ENCODE peak calls at places on chromosomes 1 and 21, in six cellular contexts. One of them, this sample, is unnamed.

GRCh38 chr1:22825790-22826189 is 115.2 kb downstream of the EPHB2 start:
- DNase-seq in OCI-M1: no peak
- DNase-seq in Jurkat, Clone E6-1: no peak
- DNase-seq in stimulated activated CD8-positive, alpha-beta memory T cell treated with anti-CD3 and anti-CD28 coated beads, Interleukin-7, amount 100 ng/mL, for 1 hour: no peak
- DNase-seq in naive thymus-derived CD8-positive, alpha-beta T cell: no peak
- DNase-seq in lung microvascular endothelial cell: peak
- DNase-seq in this sample: no peak

GRCh38 chr1:77540501-77541161 is 141.8 kb downstream of the ZZZ3 start:
- DNase-seq in OCI-M1: no peak
- DNase-seq in Jurkat, Clone E6-1: no peak
- DNase-seq in stimulated activated CD8-positive, alpha-beta memory T cell treated with anti-CD3 and anti-CD28 coated beads, Interleukin-7, amount 100 ng/mL, for 1 hour: no peak
- DNase-seq in naive thymus-derived CD8-positive, alpha-beta T cell: no peak
- DNase-seq in lung microvascular endothelial cell: no peak
- DNase-seq in this sample: no peak

GRCh38 chr1:71770121-71770520 is 512.2 kb downstream of the NEGR1 start:
- DNase-seq in OCI-M1: peak
- DNase-seq in Jurkat, Clone E6-1: peak
- DNase-seq in stimulated activated CD8-positive, alpha-beta memory T cell treated with anti-CD3 and anti-CD28 coated beads, Interleukin-7, amount 100 ng/mL, for 1 hour: no peak
- DNase-seq in naive thymus-derived CD8-positive, alpha-beta T cell: no peak
- DNase-seq in lung microvascular endothelial cell: no peak
- DNase-seq in this sample: no peak

GRCh38 chr1:108814343-108815125 is 42.4 kb downstream of the AKNAD1 start:
- DNase-seq in OCI-M1: peak
- DNase-seq in Jurkat, Clone E6-1: no peak
- DNase-seq in stimulated activated CD8-positive, alpha-beta memory T cell treated with anti-CD3 and anti-CD28 coated beads, Interleukin-7, amount 100 ng/mL, for 1 hour: no peak
- DNase-seq in naive thymus-derived CD8-positive, alpha-beta T cell: no peak
- DNase-seq in lung microvascular endothelial cell: peak
- DNase-seq in this sample: no peak

GRCh38 chr1:180415985-180416633 is 86.3 kb downstream of the ACBD6 start:
- DNase-seq in OCI-M1: peak
- DNase-seq in Jurkat, Clone E6-1: peak
- DNase-seq in stimulated activated CD8-positive, alpha-beta memory T cell treated with anti-CD3 and anti-CD28 coated beads, Interleukin-7, amount 100 ng/mL, for 1 hour: no peak
- DNase-seq in naive thymus-derived CD8-positive, alpha-beta T cell: no peak
- DNase-seq in lung microvascular endothelial cell: peak
- DNase-seq in this sample: peak

GRCh38 chr1:110548381-110548780 is 29.4 kb upstream of the KCNA10 start:
- DNase-seq in OCI-M1: peak
- DNase-seq in Jurkat, Clone E6-1: no peak
- DNase-seq in stimulated activated CD8-positive, alpha-beta memory T cell treated with anti-CD3 and anti-CD28 coated beads, Interleukin-7, amount 100 ng/mL, for 1 hour: no peak
- DNase-seq in naive thymus-derived CD8-positive, alpha-beta T cell: no peak
- DNase-seq in lung microvascular endothelial cell: peak
- DNase-seq in this sample: peak

GRCh38 chr1:8797230-8797629 is 20.2 kb downstream of the RERE start:
- DNase-seq in OCI-M1: no peak
- DNase-seq in Jurkat, Clone E6-1: no peak
- DNase-seq in stimulated activated CD8-positive, alpha-beta memory T cell treated with anti-CD3 and anti-CD28 coated beads, Interleukin-7, amount 100 ng/mL, for 1 hour: no peak
- DNase-seq in naive thymus-derived CD8-positive, alpha-beta T cell: no peak
- DNase-seq in lung microvascular endothelial cell: peak
- DNase-seq in this sample: no peak

GRCh38 chr1:165560834-165561233 is 17.0 kb downstream of the LRRC52 start:
- DNase-seq in OCI-M1: no peak
- DNase-seq in Jurkat, Clone E6-1: no peak
- DNase-seq in stimulated activated CD8-positive, alpha-beta memory T cell treated with anti-CD3 and anti-CD28 coated beads, Interleukin-7, amount 100 ng/mL, for 1 hour: no peak
- DNase-seq in naive thymus-derived CD8-positive, alpha-beta T cell: no peak
- DNase-seq in lung microvascular endothelial cell: no peak
- DNase-seq in this sample: no peak

GRCh38 chr1:42264791-42265190 is 70.2 kb downstream of the FOXJ3 start:
- DNase-seq in OCI-M1: no peak
- DNase-seq in Jurkat, Clone E6-1: no peak
- DNase-seq in stimulated activated CD8-positive, alpha-beta memory T cell treated with anti-CD3 and anti-CD28 coated beads, Interleukin-7, amount 100 ng/mL, for 1 hour: no peak
- DNase-seq in naive thymus-derived CD8-positive, alpha-beta T cell: no peak
- DNase-seq in lung microvascular endothelial cell: no peak
- DNase-seq in this sample: no peak

GRCh38 chr1:183636334-183636682 is 725 bp upstream of the ARPC5 start:
- DNase-seq in OCI-M1: no peak
- DNase-seq in Jurkat, Clone E6-1: no peak
- DNase-seq in stimulated activated CD8-positive, alpha-beta memory T cell treated with anti-CD3 and anti-CD28 coated beads, Interleukin-7, amount 100 ng/mL, for 1 hour: no peak
- DNase-seq in naive thymus-derived CD8-positive, alpha-beta T cell: no peak
- DNase-seq in lung microvascular endothelial cell: no peak
- DNase-seq in this sample: no peak

GRCh38 chr1:153976819-153977249 is 640 bp downstream of the JTB start:
- DNase-seq in OCI-M1: peak
- DNase-seq in Jurkat, Clone E6-1: no peak
- DNase-seq in stimulated activated CD8-positive, alpha-beta memory T cell treated with anti-CD3 and anti-CD28 coated beads, Interleukin-7, amount 100 ng/mL, for 1 hour: no peak
- DNase-seq in naive thymus-derived CD8-positive, alpha-beta T cell: no peak
- DNase-seq in lung microvascular endothelial cell: no peak
- DNase-seq in this sample: no peak

GRCh38 chr21:14361958-14362357 is 21.0 kb downstream of the HSPA13 start:
- DNase-seq in OCI-M1: peak
- DNase-seq in Jurkat, Clone E6-1: no peak
- DNase-seq in stimulated activated CD8-positive, alpha-beta memory T cell treated with anti-CD3 and anti-CD28 coated beads, Interleukin-7, amount 100 ng/mL, for 1 hour: no peak
- DNase-seq in naive thymus-derived CD8-positive, alpha-beta T cell: no peak
- DNase-seq in lung microvascular endothelial cell: peak
- DNase-seq in this sample: no peak

GRCh38 chr1:111842411-111842810 is 86.7 kb downstream of the DDX20 start:
- DNase-seq in OCI-M1: no peak
- DNase-seq in Jurkat, Clone E6-1: no peak
- DNase-seq in stimulated activated CD8-positive, alpha-beta memory T cell treated with anti-CD3 and anti-CD28 coated beads, Interleukin-7, amount 100 ng/mL, for 1 hour: no peak
- DNase-seq in naive thymus-derived CD8-positive, alpha-beta T cell: no peak
- DNase-seq in lung microvascular endothelial cell: no peak
- DNase-seq in this sample: no peak

GRCh38 chr1:229148041-229148671 is 122.8 kb upstream of the RAB4A start:
- DNase-seq in OCI-M1: peak
- DNase-seq in Jurkat, Clone E6-1: peak
- DNase-seq in stimulated activated CD8-positive, alpha-beta memory T cell treated with anti-CD3 and anti-CD28 coated beads, Interleukin-7, amount 100 ng/mL, for 1 hour: no peak
- DNase-seq in naive thymus-derived CD8-positive, alpha-beta T cell: no peak
- DNase-seq in lung microvascular endothelial cell: no peak
- DNase-seq in this sample: peak

GRCh38 chr1:65459397-65459768 is 38.9 kb downstream of the LEPR start:
- DNase-seq in OCI-M1: peak
- DNase-seq in Jurkat, Clone E6-1: peak
- DNase-seq in stimulated activated CD8-positive, alpha-beta memory T cell treated with anti-CD3 and anti-CD28 coated beads, Interleukin-7, amount 100 ng/mL, for 1 hour: no peak
- DNase-seq in naive thymus-derived CD8-positive, alpha-beta T cell: peak
- DNase-seq in lung microvascular endothelial cell: peak
- DNase-seq in this sample: no peak

GRCh38 chr1:230003409-230003808 is 63.6 kb upstream of the GALNT2 start:
- DNase-seq in OCI-M1: no peak
- DNase-seq in Jurkat, Clone E6-1: no peak
- DNase-seq in stimulated activated CD8-positive, alpha-beta memory T cell treated with anti-CD3 and anti-CD28 coated beads, Interleukin-7, amount 100 ng/mL, for 1 hour: no peak
- DNase-seq in naive thymus-derived CD8-positive, alpha-beta T cell: no peak
- DNase-seq in lung microvascular endothelial cell: no peak
- DNase-seq in this sample: no peak

GRCh38 chr1:154272217-154272998 is at the start of gene HAX1:
- DNase-seq in OCI-M1: peak
- DNase-seq in Jurkat, Clone E6-1: peak
- DNase-seq in stimulated activated CD8-positive, alpha-beta memory T cell treated with anti-CD3 and anti-CD28 coated beads, Interleukin-7, amount 100 ng/mL, for 1 hour: peak
- DNase-seq in naive thymus-derived CD8-positive, alpha-beta T cell: peak
- DNase-seq in lung microvascular endothelial cell: peak
- DNase-seq in this sample: peak

GRCh38 chr1:63678200-63678599 is 85.0 kb downstream of the PGM1 start:
- DNase-seq in OCI-M1: no peak
- DNase-seq in Jurkat, Clone E6-1: no peak
- DNase-seq in stimulated activated CD8-positive, alpha-beta memory T cell treated with anti-CD3 and anti-CD28 coated beads, Interleukin-7, amount 100 ng/mL, for 1 hour: no peak
- DNase-seq in naive thymus-derived CD8-positive, alpha-beta T cell: no peak
- DNase-seq in lung microvascular endothelial cell: no peak
- DNase-seq in this sample: no peak

GRCh38 chr1:77704736-77705135 is 22.3 kb upstream of the ZZZ3 start:
- DNase-seq in OCI-M1: peak
- DNase-seq in Jurkat, Clone E6-1: no peak
- DNase-seq in stimulated activated CD8-positive, alpha-beta memory T cell treated with anti-CD3 and anti-CD28 coated beads, Interleukin-7, amount 100 ng/mL, for 1 hour: no peak
- DNase-seq in naive thymus-derived CD8-positive, alpha-beta T cell: no peak
- DNase-seq in lung microvascular endothelial cell: peak
- DNase-seq in this sample: no peak

GRCh38 chr1:193190096-193190744 is 3.8 kb upstream of the B3GALT2 start:
- DNase-seq in OCI-M1: peak
- DNase-seq in Jurkat, Clone E6-1: no peak
- DNase-seq in stimulated activated CD8-positive, alpha-beta memory T cell treated with anti-CD3 and anti-CD28 coated beads, Interleukin-7, amount 100 ng/mL, for 1 hour: no peak
- DNase-seq in naive thymus-derived CD8-positive, alpha-beta T cell: no peak
- DNase-seq in lung microvascular endothelial cell: peak
- DNase-seq in this sample: no peak

GRCh38 chr1:228073870-228074545 is 8.5 kb upstream of the ARF1 start:
- DNase-seq in OCI-M1: no peak
- DNase-seq in Jurkat, Clone E6-1: no peak
- DNase-seq in stimulated activated CD8-positive, alpha-beta memory T cell treated with anti-CD3 and anti-CD28 coated beads, Interleukin-7, amount 100 ng/mL, for 1 hour: no peak
- DNase-seq in naive thymus-derived CD8-positive, alpha-beta T cell: no peak
- DNase-seq in lung microvascular endothelial cell: no peak
- DNase-seq in this sample: no peak

GRCh38 chr1:101295212-101295611 is 58.4 kb downstream of the S1PR1 start:
- DNase-seq in OCI-M1: no peak
- DNase-seq in Jurkat, Clone E6-1: no peak
- DNase-seq in stimulated activated CD8-positive, alpha-beta memory T cell treated with anti-CD3 and anti-CD28 coated beads, Interleukin-7, amount 100 ng/mL, for 1 hour: no peak
- DNase-seq in naive thymus-derived CD8-positive, alpha-beta T cell: no peak
- DNase-seq in lung microvascular endothelial cell: no peak
- DNase-seq in this sample: no peak

GRCh38 chr1:181133441-181133951 is 45.0 kb downstream of the IER5 start:
- DNase-seq in OCI-M1: no peak
- DNase-seq in Jurkat, Clone E6-1: no peak
- DNase-seq in stimulated activated CD8-positive, alpha-beta memory T cell treated with anti-CD3 and anti-CD28 coated beads, Interleukin-7, amount 100 ng/mL, for 1 hour: no peak
- DNase-seq in naive thymus-derived CD8-positive, alpha-beta T cell: no peak
- DNase-seq in lung microvascular endothelial cell: no peak
- DNase-seq in this sample: no peak

GRCh38 chr1:198156111-198156744 is 570 bp upstream of the NEK7 start:
- DNase-seq in OCI-M1: peak
- DNase-seq in Jurkat, Clone E6-1: peak
- DNase-seq in stimulated activated CD8-positive, alpha-beta memory T cell treated with anti-CD3 and anti-CD28 coated beads, Interleukin-7, amount 100 ng/mL, for 1 hour: peak
- DNase-seq in naive thymus-derived CD8-positive, alpha-beta T cell: peak
- DNase-seq in lung microvascular endothelial cell: peak
- DNase-seq in this sample: peak

GRCh38 chr1:206001476-206001888 is 1.7 kb downstream of the RAB7B start:
- DNase-seq in OCI-M1: peak
- DNase-seq in Jurkat, Clone E6-1: no peak
- DNase-seq in stimulated activated CD8-positive, alpha-beta memory T cell treated with anti-CD3 and anti-CD28 coated beads, Interleukin-7, amount 100 ng/mL, for 1 hour: no peak
- DNase-seq in naive thymus-derived CD8-positive, alpha-beta T cell: no peak
- DNase-seq in lung microvascular endothelial cell: peak
- DNase-seq in this sample: no peak

GRCh38 chr1:29502901-29503300 is 266.6 kb downstream of the PTPRU start:
- DNase-seq in OCI-M1: no peak
- DNase-seq in Jurkat, Clone E6-1: no peak
- DNase-seq in stimulated activated CD8-positive, alpha-beta memory T cell treated with anti-CD3 and anti-CD28 coated beads, Interleukin-7, amount 100 ng/mL, for 1 hour: no peak
- DNase-seq in naive thymus-derived CD8-positive, alpha-beta T cell: no peak
- DNase-seq in lung microvascular endothelial cell: no peak
- DNase-seq in this sample: no peak

GRCh38 chr1:210598135-210598652 is 269.5 kb downstream of the HHAT start:
- DNase-seq in OCI-M1: peak
- DNase-seq in Jurkat, Clone E6-1: no peak
- DNase-seq in stimulated activated CD8-positive, alpha-beta memory T cell treated with anti-CD3 and anti-CD28 coated beads, Interleukin-7, amount 100 ng/mL, for 1 hour: no peak
- DNase-seq in naive thymus-derived CD8-positive, alpha-beta T cell: no peak
- DNase-seq in lung microvascular endothelial cell: peak
- DNase-seq in this sample: no peak

GRCh38 chr1:180611016-180611930 is 20.5 kb upstream of the XPR1 start:
- DNase-seq in OCI-M1: peak
- DNase-seq in Jurkat, Clone E6-1: no peak
- DNase-seq in stimulated activated CD8-positive, alpha-beta memory T cell treated with anti-CD3 and anti-CD28 coated beads, Interleukin-7, amount 100 ng/mL, for 1 hour: no peak
- DNase-seq in naive thymus-derived CD8-positive, alpha-beta T cell: no peak
- DNase-seq in lung microvascular endothelial cell: peak
- DNase-seq in this sample: peak

GRCh38 chr1:178560871-178561376 is 48.0 kb downstream of the TEX35 start:
- DNase-seq in OCI-M1: no peak
- DNase-seq in Jurkat, Clone E6-1: no peak
- DNase-seq in stimulated activated CD8-positive, alpha-beta memory T cell treated with anti-CD3 and anti-CD28 coated beads, Interleukin-7, amount 100 ng/mL, for 1 hour: no peak
- DNase-seq in naive thymus-derived CD8-positive, alpha-beta T cell: no peak
- DNase-seq in lung microvascular endothelial cell: no peak
- DNase-seq in this sample: no peak

GRCh38 chr21:45598109-45598508 is 45.4 kb upstream of the PCBP3 start:
- DNase-seq in OCI-M1: no peak
- DNase-seq in Jurkat, Clone E6-1: no peak
- DNase-seq in stimulated activated CD8-positive, alpha-beta memory T cell treated with anti-CD3 and anti-CD28 coated beads, Interleukin-7, amount 100 ng/mL, for 1 hour: no peak
- DNase-seq in naive thymus-derived CD8-positive, alpha-beta T cell: no peak
- DNase-seq in lung microvascular endothelial cell: no peak
- DNase-seq in this sample: no peak

This sample was measured in NCI-H345.